ENCODE peak calls at places on chromosomes 16 and 17, in five cellular contexts. One of them, this sample, is unnamed.

GRCh38 chr17:70503449-70503848 is 334.1 kb downstream of the KCNJ2 start:
- DNase-seq in ascending aorta: no peak
- DNase-seq in mucosa of descending colon: no peak
- DNase-seq in IMR-90: no peak
- DNase-seq in right atrium auricular region: no peak
- DNase-seq in this sample: no peak

GRCh38 chr17:4939554-4939803 is 367 bp downstream of the SLC25A11 start:
- DNase-seq in mucosa of descending colon: no peak
- DNase-seq in ascending aorta: no peak
- DNase-seq in right atrium auricular region: no peak
- DNase-seq in IMR-90: no peak
- DNase-seq in this sample: no peak

GRCh38 chr16:4940719-4941118 is 3.8 kb upstream of the PPL start:
- DNase-seq in right atrium auricular region: no peak
- DNase-seq in IMR-90: no peak
- DNase-seq in mucosa of descending colon: no peak
- DNase-seq in ascending aorta: no peak
- DNase-seq in this sample: no peak

GRCh38 chr16:53080345-53081031 is 25.7 kb downstream of the CHD9 start:
- DNase-seq in mucosa of descending colon: no peak
- DNase-seq in IMR-90: peak
- DNase-seq in right atrium auricular region: peak
- DNase-seq in ascending aorta: no peak
- DNase-seq in this sample: peak

GRCh38 chr16:46748775-46749705 is 896 bp upstream of the MYLK3 start:
- DNase-seq in ascending aorta: no peak
- DNase-seq in IMR-90: no peak
- DNase-seq in mucosa of descending colon: no peak
- DNase-seq in right atrium auricular region: no peak
- DNase-seq in this sample: no peak

GRCh38 chr17:33200116-33200515 is 93.0 kb downstream of the ASIC2 start:
- DNase-seq in ascending aorta: no peak
- DNase-seq in IMR-90: peak
- DNase-seq in right atrium auricular region: no peak
- DNase-seq in mucosa of descending colon: no peak
- DNase-seq in this sample: no peak

GRCh38 chr16:23575834-23576233 is 18.3 kb downstream of the UBFD1 start:
- DNase-seq in mucosa of descending colon: no peak
- DNase-seq in ascending aorta: no peak
- DNase-seq in IMR-90: peak
- DNase-seq in right atrium auricular region: no peak
- DNase-seq in this sample: no peak

GRCh38 chr17:29590261-29590978 is 972 bp upstream of the GIT1 start:
- DNase-seq in ascending aorta: no peak
- DNase-seq in right atrium auricular region: no peak
- DNase-seq in IMR-90: peak
- DNase-seq in mucosa of descending colon: peak
- DNase-seq in this sample: peak

GRCh38 chr17:37179893-37180292 is 195.9 kb upstream of the C17orf78 start:
- DNase-seq in mucosa of descending colon: no peak
- DNase-seq in ascending aorta: no peak
- DNase-seq in IMR-90: peak
- DNase-seq in right atrium auricular region: no peak
- DNase-seq in this sample: peak

GRCh38 chr16:27639588-27640276 is 89.8 kb downstream of the KATNIP start:
- DNase-seq in ascending aorta: no peak
- DNase-seq in mucosa of descending colon: no peak
- DNase-seq in IMR-90: peak
- DNase-seq in right atrium auricular region: no peak
- DNase-seq in this sample: peak

GRCh38 chr16:83397601-83398000 is 410.2 kb upstream of the HSBP1 start:
- DNase-seq in mucosa of descending colon: no peak
- DNase-seq in ascending aorta: no peak
- DNase-seq in right atrium auricular region: no peak
- DNase-seq in IMR-90: no peak
- DNase-seq in this sample: no peak

GRCh38 chr17:6704472-6705052 is 8.6 kb downstream of the SLC13A5 start:
- DNase-seq in ascending aorta: no peak
- DNase-seq in IMR-90: no peak
- DNase-seq in mucosa of descending colon: no peak
- DNase-seq in right atrium auricular region: no peak
- DNase-seq in this sample: no peak

GRCh38 chr17:15777717-15778116 is 45.6 kb downstream of the TBC1D26 start:
- DNase-seq in mucosa of descending colon: no peak
- DNase-seq in ascending aorta: no peak
- DNase-seq in right atrium auricular region: no peak
- DNase-seq in IMR-90: no peak
- DNase-seq in this sample: no peak

GRCh38 chr17:32330142-32330541 is 11.8 kb downstream of the C17orf75 start:
- DNase-seq in mucosa of descending colon: no peak
- DNase-seq in right atrium auricular region: no peak
- DNase-seq in IMR-90: no peak
- DNase-seq in ascending aorta: no peak
- DNase-seq in this sample: no peak

GRCh38 chr17:55322451-55322985 is 57.8 kb downstream of the HLF start:
- DNase-seq in right atrium auricular region: no peak
- DNase-seq in IMR-90: no peak
- DNase-seq in ascending aorta: no peak
- DNase-seq in mucosa of descending colon: no peak
- DNase-seq in this sample: no peak

GRCh38 chr17:74274703-74275340 is 788 bp downstream of the DNAI2 start:
- DNase-seq in IMR-90: no peak
- DNase-seq in ascending aorta: no peak
- DNase-seq in mucosa of descending colon: no peak
- DNase-seq in right atrium auricular region: no peak
- DNase-seq in this sample: no peak

GRCh38 chr17:81952792-81953228 is 5.8 kb upstream of the MYADML2 start:
- DNase-seq in right atrium auricular region: no peak
- DNase-seq in mucosa of descending colon: no peak
- DNase-seq in IMR-90: no peak
- DNase-seq in ascending aorta: no peak
- DNase-seq in this sample: no peak

GRCh38 chr17:22511431-22511830 is 819.1 kb downstream of the KCNJ18 start:
- DNase-seq in IMR-90: no peak
- DNase-seq in right atrium auricular region: peak
- DNase-seq in ascending aorta: no peak
- DNase-seq in mucosa of descending colon: no peak
- DNase-seq in this sample: no peak

GRCh38 chr17:29933379-29933778 is 3.4 kb upstream of the SSH2 start:
- DNase-seq in IMR-90: peak
- DNase-seq in right atrium auricular region: no peak
- DNase-seq in ascending aorta: no peak
- DNase-seq in mucosa of descending colon: no peak
- DNase-seq in this sample: peak

GRCh38 chr16:22641030-22641671 is 130.5 kb downstream of the NPIPB5 start:
- DNase-seq in mucosa of descending colon: no peak
- DNase-seq in IMR-90: peak
- DNase-seq in right atrium auricular region: no peak
- DNase-seq in ascending aorta: no peak
- DNase-seq in this sample: peak

GRCh38 chr17:76196675-76197074 is 43.6 kb downstream of the RNF157 start:
- DNase-seq in IMR-90: no peak
- DNase-seq in right atrium auricular region: peak
- DNase-seq in mucosa of descending colon: no peak
- DNase-seq in ascending aorta: no peak
- DNase-seq in this sample: no peak

GRCh38 chr16:15925631-15926030 is 23.8 kb upstream of the ABCC1 start:
- DNase-seq in ascending aorta: no peak
- DNase-seq in IMR-90: no peak
- DNase-seq in mucosa of descending colon: no peak
- DNase-seq in right atrium auricular region: no peak
- DNase-seq in this sample: no peak

GRCh38 chr17:4947411-4948165 is 742 bp downstream of the PFN1 start:
- DNase-seq in mucosa of descending colon: peak
- DNase-seq in right atrium auricular region: no peak
- DNase-seq in ascending aorta: no peak
- DNase-seq in IMR-90: peak
- DNase-seq in this sample: peak

GRCh38 chr16:88634994-88635670 is 3.2 kb upstream of the IL17C start:
- DNase-seq in mucosa of descending colon: no peak
- DNase-seq in right atrium auricular region: no peak
- DNase-seq in IMR-90: peak
- DNase-seq in ascending aorta: no peak
- DNase-seq in this sample: no peak
- H3K4me3 ChIP-seq in mucosa of descending colon: no peak
- H3K4me3 ChIP-seq in right atrium auricular region: no peak
- H3K4me3 ChIP-seq in IMR-90: no peak
- H3K4me3 ChIP-seq in ascending aorta: peak
- H3K4me3 ChIP-seq in this sample: peak

GRCh38 chr16:17330019-17330570 is 140.7 kb downstream of the XYLT1 start:
- DNase-seq in IMR-90: no peak
- DNase-seq in right atrium auricular region: no peak
- DNase-seq in ascending aorta: no peak
- DNase-seq in mucosa of descending colon: no peak
- DNase-seq in this sample: no peak

GRCh38 chr16:17329412-17329811 is 141.3 kb downstream of the XYLT1 start:
- DNase-seq in mucosa of descending colon: no peak
- DNase-seq in right atrium auricular region: no peak
- DNase-seq in ascending aorta: no peak
- DNase-seq in IMR-90: no peak
- DNase-seq in this sample: no peak

GRCh38 chr16:17331071-17331521 is 139.7 kb downstream of the XYLT1 start:
- DNase-seq in mucosa of descending colon: peak
- DNase-seq in right atrium auricular region: peak
- DNase-seq in IMR-90: no peak
- DNase-seq in ascending aorta: peak
- DNase-seq in this sample: no peak

GRCh38 chr16:17334096-17334495 is 136.7 kb downstream of the XYLT1 start:
- DNase-seq in IMR-90: peak
- DNase-seq in right atrium auricular region: peak
- DNase-seq in ascending aorta: peak
- DNase-seq in mucosa of descending colon: no peak
- DNase-seq in this sample: peak

DNA sequence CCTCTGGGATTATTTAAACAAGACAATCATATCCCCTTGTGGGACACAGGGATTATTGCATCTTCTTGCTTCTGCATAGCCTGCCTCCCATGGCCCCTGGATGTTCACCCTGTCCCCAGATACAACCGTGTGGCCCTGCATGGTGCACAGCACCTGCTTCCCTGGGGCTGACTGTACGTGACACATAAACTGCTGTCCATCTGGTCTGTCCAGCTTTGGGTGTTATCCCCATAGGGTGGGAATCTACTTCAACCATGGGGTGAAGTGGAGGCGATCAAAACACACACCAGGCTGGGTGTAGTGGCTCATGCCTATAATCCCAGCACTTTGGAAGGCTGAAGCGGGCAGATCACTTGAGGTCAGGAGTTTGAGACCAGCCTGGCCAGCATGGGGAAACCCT is 138.8 kb downstream of the XYLT1 start:
- DNase-seq in right atrium auricular region: no peak
- DNase-seq in mucosa of descending colon: no peak
- DNase-seq in IMR-90: no peak
- DNase-seq in ascending aorta: no peak
- DNase-seq in this sample: no peak
- TF ChIP-seq CTCF in right atrium auricular region: no peak
- TF ChIP-seq CTCF in mucosa of descending colon: no peak
- TF ChIP-seq CTCF in IMR-90: no peak
- TF ChIP-seq CTCF in ascending aorta: no peak
- TF ChIP-seq CTCF in this sample: no peak

GRCh38 chr16:58127033-58127556 is 2.1 kb downstream of the CFAP20 start:
- DNase-seq in ascending aorta: no peak
- DNase-seq in IMR-90: peak
- DNase-seq in right atrium auricular region: no peak
- DNase-seq in mucosa of descending colon: no peak
- DNase-seq in this sample: peak
- H3K4me3 ChIP-seq in ascending aorta: peak
- H3K4me3 ChIP-seq in IMR-90: peak
- H3K4me3 ChIP-seq in right atrium auricular region: peak
- H3K4me3 ChIP-seq in mucosa of descending colon: no peak
- H3K4me3 ChIP-seq in this sample: peak

DNA sequence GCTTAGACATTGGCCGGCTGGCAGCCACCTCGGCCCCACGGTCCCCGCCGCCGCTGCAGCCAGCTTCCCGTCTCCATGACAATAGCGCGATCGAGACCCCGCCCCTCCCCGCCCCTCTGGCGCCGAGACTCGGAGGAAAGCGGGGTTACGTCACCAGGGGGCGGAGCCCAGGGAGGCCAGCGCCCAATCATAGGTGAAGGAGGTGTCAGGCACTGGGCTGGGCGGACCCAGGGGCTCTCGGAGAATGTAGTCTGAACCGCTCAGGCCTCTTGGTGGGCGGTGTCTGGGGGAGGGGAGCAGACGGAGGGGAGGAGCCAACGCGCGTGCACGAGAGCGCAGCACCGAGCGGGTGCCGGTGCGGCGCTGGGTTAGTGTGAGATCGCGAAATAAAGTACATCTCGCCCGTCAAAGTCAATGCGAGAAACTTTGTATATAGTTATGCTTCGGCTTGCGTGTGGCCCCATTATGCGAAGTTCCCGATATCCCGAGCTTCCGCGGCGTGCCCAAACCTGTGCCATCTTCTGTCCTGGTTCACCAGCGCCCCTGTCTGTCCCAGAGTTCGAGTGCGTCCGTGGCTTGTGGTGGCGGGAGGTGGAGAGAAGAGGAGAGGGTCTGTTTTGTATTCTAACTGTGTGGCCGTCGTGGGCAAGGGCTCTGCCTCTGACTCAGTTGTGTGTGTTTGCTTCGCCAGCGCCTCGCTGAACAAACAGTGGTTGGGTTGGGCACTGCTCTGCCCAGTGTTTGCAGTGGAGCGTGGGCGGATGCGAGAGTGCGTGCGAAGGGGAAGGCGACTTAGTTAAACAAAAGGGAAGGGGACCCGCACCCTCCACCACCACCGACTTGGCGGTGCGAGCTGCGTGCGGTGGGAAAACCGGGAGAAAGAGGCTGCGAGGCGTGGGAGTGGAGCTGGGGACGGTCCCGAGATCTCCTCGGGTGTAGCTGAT is 1.3 kb upstream of the IRX5 start:
- DNase-seq in ascending aorta: peak
- DNase-seq in IMR-90: peak
- DNase-seq in right atrium auricular region: peak
- DNase-seq in mucosa of descending colon: peak
- DNase-seq in this sample: peak
- TF ChIP-seq CTCF in ascending aorta: peak
- TF ChIP-seq CTCF in IMR-90: no peak
- TF ChIP-seq CTCF in right atrium auricular region: no peak
- TF ChIP-seq CTCF in mucosa of descending colon: no peak
- TF ChIP-seq CTCF in this sample: peak

GRCh38 chr17:9004961-9005285 is 16.4 kb upstream of the NTN1 start:
- DNase-seq in mucosa of descending colon: no peak
- DNase-seq in ascending aorta: no peak
- DNase-seq in IMR-90: no peak
- DNase-seq in right atrium auricular region: no peak
- DNase-seq in this sample: no peak
- H3K4me3 ChIP-seq in mucosa of descending colon: no peak
- H3K4me3 ChIP-seq in ascending aorta: no peak
- H3K4me3 ChIP-seq in IMR-90: no peak
- H3K4me3 ChIP-seq in right atrium auricular region: no peak
- H3K4me3 ChIP-seq in this sample: no peak

GRCh38 chr17:742147-742793 is 9.8 kb downstream of the GEMIN4 start:
- DNase-seq in ascending aorta: no peak
- DNase-seq in mucosa of descending colon: no peak
- DNase-seq in right atrium auricular region: no peak
- DNase-seq in IMR-90: no peak
- DNase-seq in this sample: no peak
- TF ChIP-seq CTCF in ascending aorta: no peak
- TF ChIP-seq CTCF in mucosa of descending colon: no peak
- TF ChIP-seq CTCF in right atrium auricular region: no peak
- TF ChIP-seq CTCF in IMR-90: no peak
- TF ChIP-seq CTCF in this sample: no peak

GRCh38 chr17:40866838-40867237 is at the start of gene KRT12:
- DNase-seq in right atrium auricular region: no peak
- DNase-seq in mucosa of descending colon: no peak
- DNase-seq in ascending aorta: no peak
- DNase-seq in IMR-90: no peak
- DNase-seq in this sample: no peak
- H3K4me3 ChIP-seq in right atrium auricular region: no peak
- H3K4me3 ChIP-seq in mucosa of descending colon: no peak
- H3K4me3 ChIP-seq in ascending aorta: no peak
- H3K4me3 ChIP-seq in IMR-90: no peak
- H3K4me3 ChIP-seq in this sample: no peak